ENCODE peak calls at places on chromosomes 11 and 22, in nine cellular contexts. F, T, Y, G, N, V, C, O and J are unnamed samples.

GRCh38 chr11:119741369-119742262 is 12.6 kb upstream of the NECTIN1 start:
- DNase-seq in F (no peak), T (peak; percentile 51), Y (no peak), G (no peak), N (no peak), V (no peak), C (peak; percentile 35), O (no peak), J (no peak)

GRCh38 chr11:75024764-75025211 is 36.1 kb downstream of the NEU3 start:
- DNase-seq in F (no peak), T (no peak), Y (no peak), G (no peak), N (no peak), V (no peak), C (no peak), O (no peak), J (no peak)

GRCh38 chr11:8777907-8778767 is 95.5 kb downstream of the RPL27A start:
- DNase-seq in F (no peak), T (no peak), Y (no peak), G (no peak), N (peak; percentile 86), V (peak; percentile 71), C (no peak), O (no peak), J (peak; percentile 62)

GRCh38 chr11:46450846-46451470 is 59.4 kb upstream of the CHRM4 start:
- DNase-seq in F (no peak), T (no peak), Y (peak; percentile 11), G (no peak), N (no peak), V (peak; percentile 26), C (no peak), O (no peak), J (peak; percentile 72)

GRCh38 chr11:120424970-120425332 is 86.6 kb upstream of the GRIK4 start:
- DNase-seq in F (no peak), T (no peak), Y (no peak), G (no peak), N (no peak), V (no peak), C (no peak), O (no peak), J (no peak)

GRCh38 chr11:34652191-34652958 is 31.5 kb downstream of the EHF start:
- DNase-seq in F (no peak), T (no peak), Y (no peak), G (no peak), N (no peak), V (peak; percentile 13), C (no peak), O (no peak), J (no peak)

GRCh38 chr11:128544625-128545024 is 42.7 kb downstream of the ETS1 start:
- DNase-seq in F (no peak), T (no peak), Y (peak; percentile 53), G (no peak), N (no peak), V (peak; percentile 77), C (no peak), O (no peak), J (peak; percentile 34)

GRCh38 chr22:50702261-50702671 is 29.6 kb downstream of the SHANK3 start:
- DNase-seq in F (no peak), T (no peak), Y (no peak), G (no peak), N (no peak), V (no peak), C (no peak), O (no peak), J (no peak)

GRCh38 chr11:69278091-69278867 is 15.7 kb upstream of the MYEOV start:
- DNase-seq in F (no peak), T (no peak), Y (no peak), G (no peak), N (no peak), V (no peak), C (no peak), O (no peak), J (no peak)

GRCh38 chr11:102420547-102420946 is 32.0 kb downstream of the TMEM123 start:
- DNase-seq in F (no peak), T (no peak), Y (no peak), G (no peak), N (no peak), V (no peak), C (no peak), O (no peak), J (no peak)

GRCh38 chr22:50420581-50420980 is 54.3 kb downstream of the SBF1 start:
- DNase-seq in F (no peak), T (no peak), Y (no peak), G (no peak), N (no peak), V (no peak), C (no peak), O (no peak), J (no peak)

GRCh38 chr11:120023120-120023519 is 114.8 kb downstream of the TRIM29 start:
- DNase-seq in F (no peak), T (no peak), Y (no peak), G (no peak), N (no peak), V (no peak), C (no peak), O (no peak), J (no peak)

GRCh38 chr22:39244073-39244495 is 698 bp downstream of the PDGFB start:
- DNase-seq in F (no peak), T (no peak), Y (no peak), G (no peak), N (no peak), V (no peak), C (no peak), O (no peak), J (no peak)

GRCh38 chr11:67013511-67014045 is 9.4 kb upstream of the SYT12 start:
- DNase-seq in F (no peak), T (no peak), Y (no peak), G (no peak), N (no peak), V (no peak), C (no peak), O (no peak), J (no peak)

GRCh38 chr22:23233746-23234408 is 53.6 kb downstream of the BCR start:
- DNase-seq in F (no peak), T (no peak), Y (peak; percentile 81), G (no peak), N (no peak), V (peak; percentile 92), C (no peak), O (peak; percentile 68), J (peak; percentile 82)

GRCh38 chr11:96949464-96949863 is 559.7 kb downstream of the JRKL start:
- DNase-seq in F (no peak), T (no peak), Y (no peak), G (no peak), N (no peak), V (no peak), C (no peak), O (no peak), J (no peak)

GRCh38 chr11:133669371-133670046 is 137.2 kb upstream of the OPCML start:
- DNase-seq in F (no peak), T (no peak), Y (no peak), G (no peak), N (no peak), V (no peak), C (no peak), O (no peak), J (no peak)

GRCh38 chr11:45468265-45468856 is 182.2 kb upstream of the SYT13 start:
- DNase-seq in F (no peak), T (no peak), Y (no peak), G (no peak), N (no peak), V (peak; percentile 4), C (no peak), O (no peak), J (peak; percentile 37)

GRCh38 chr11:102994101-102994500 is 38.6 kb upstream of the MMP13 start:
- DNase-seq in F (no peak), T (no peak), Y (peak; percentile 36), G (no peak), N (no peak), V (peak; percentile 18), C (no peak), O (no peak), J (peak; percentile 88)

GRCh38 chr11:119116601-119117000 is 4.8 kb upstream of the HINFP start:
- DNase-seq in F (no peak), T (no peak), Y (no peak), G (no peak), N (no peak), V (no peak), C (no peak), O (no peak), J (no peak)

GRCh38 chr22:23149743-23150238 is 4.5 kb downstream of the RAB36 start:
- DNase-seq in F (no peak), T (no peak), Y (no peak), G (no peak), N (no peak), V (no peak), C (no peak), O (no peak), J (no peak)

GRCh38 chr22:21960200-21961126 is 7.8 kb upstream of the PPM1F start:
- DNase-seq in F (no peak), T (no peak), Y (no peak), G (no peak), N (no peak), V (no peak), C (no peak), O (no peak), J (no peak)

GRCh38 chr22:19878461-19879247 is 24.0 kb upstream of the GNB1L start:
- DNase-seq in F (no peak), T (no peak), Y (no peak), G (no peak), N (peak; percentile 44), V (peak; percentile 26), C (no peak), O (no peak), J (peak; percentile 59)

GRCh38 chr11:79025622-79026021 is 415.2 kb downstream of the TENM4 start:
- DNase-seq in F (no peak), T (no peak), Y (no peak), G (no peak), N (no peak), V (no peak), C (no peak), O (no peak), J (no peak)

GRCh38 chr11:43830928-43831440 is 49.6 kb upstream of the ALKBH3 start:
- DNase-seq in F (peak; percentile 26), T (no peak), Y (peak; percentile 99), G (peak; percentile 26), N (no peak), V (peak; percentile 100), C (peak; percentile 6), O (peak; percentile 98), J (peak; percentile 99)

GRCh38 chr11:11787305-11788066 is 54.3 kb upstream of the USP47 start:
- DNase-seq in F (peak; percentile 33), T (peak; percentile 65), Y (no peak), G (peak; percentile 59), N (peak; percentile 79), V (peak; percentile 70), C (peak; percentile 42), O (peak; percentile 48), J (peak; percentile 78)

GRCh38 chr11:61345170-61345610 is 12.2 kb downstream of the TKFC start:
- DNase-seq in F (no peak), T (no peak), Y (no peak), G (no peak), N (no peak), V (no peak), C (no peak), O (no peak), J (no peak)

GRCh38 chr11:130592056-130592455 is 143.6 kb downstream of the ADAMTS15 start:
- DNase-seq in F (no peak), T (no peak), Y (no peak), G (peak; percentile 1), N (no peak), V (peak; percentile 57), C (no peak), O (no peak), J (peak; percentile 32)

GRCh38 chr22:38142606-38143005 is 32.1 kb upstream of the BAIAP2L2 start:
- DNase-seq in F (no peak), T (no peak), Y (no peak), G (no peak), N (peak; percentile 41), V (no peak), C (no peak), O (no peak), J (no peak)

GRCh38 chr11:95788921-95789505 is 569 bp downstream of the FAM76B start:
- DNase-seq in F (peak; percentile 12), T (no peak), Y (no peak), G (no peak), N (no peak), V (peak; percentile 43), C (peak; percentile 6), O (peak; percentile 20), J (peak; percentile 57)